ENCODE peak calls at places on chromosomes 2 and 18, in six cellular contexts. M, T, D, R, Q and V are unnamed samples.

GRCh38 chr18:59665057-59666007 is 31.9 kb downstream of the CCBE1 start:
- DNase-seq in M (peak), T (peak), D (no peak), R (no peak), Q (no peak), V (no peak)

GRCh38 chr2:68031546-68032160 is 31.2 kb downstream of the C1D start:
- DNase-seq in M (peak), T (peak), D (peak), R (no peak), Q (no peak), V (peak)

GRCh38 chr2:42142476-42143184 is 26.5 kb upstream of the EML4 start:
- DNase-seq in M (peak), T (peak), D (no peak), R (no peak), Q (no peak), V (no peak)

GRCh38 chr2:85593023-85593422 is 2.5 kb upstream of the RNF181 start:
- DNase-seq in M (no peak), T (no peak), D (peak), R (no peak), Q (no peak), V (no peak)

GRCh38 chr18:31203086-31203793 is 40.6 kb upstream of the DSC1 start:
- DNase-seq in M (no peak), T (peak), D (peak), R (no peak), Q (no peak), V (no peak)

GRCh38 chr2:20129320-20130274 is 78.2 kb upstream of the LAPTM4A start:
- DNase-seq in M (no peak), T (no peak), D (no peak), R (no peak), Q (no peak), V (no peak)

GRCh38 chr2:172813314-172813888 is 77.8 kb downstream of the RAPGEF4 start:
- DNase-seq in M (peak), T (peak), D (peak), R (no peak), Q (no peak), V (no peak)

GRCh38 chr2:71531522-71532047 is 78.2 kb downstream of the DYSF start:
- DNase-seq in M (peak), T (peak), D (peak), R (peak), Q (no peak), V (no peak)

GRCh38 chr18:22816266-22817176 is 116.6 kb upstream of the RBBP8 start:
- DNase-seq in M (no peak), T (no peak), D (no peak), R (no peak), Q (no peak), V (no peak)

GRCh38 chr2:70873541-70873940 is 37.9 kb upstream of the CD207 start:
- DNase-seq in M (no peak), T (no peak), D (no peak), R (no peak), Q (no peak), V (no peak)

GRCh38 chr2:96142217-96143113 is 2.8 kb downstream of the DUSP2 start:
- DNase-seq in M (no peak), T (no peak), D (no peak), R (peak), Q (peak), V (no peak)

GRCh38 chr2:7013761-7014160 is 96.5 kb downstream of the RNF144A start:
- DNase-seq in M (no peak), T (no peak), D (no peak), R (no peak), Q (no peak), V (no peak)

GRCh38 chr18:50878345-50879301 is at the start of gene ME2:
- DNase-seq in M (peak), T (peak), D (peak), R (peak), Q (peak), V (peak)
- H3K4ac ChIP-seq in M (peak), T (peak), D (no peak), R (no peak), Q (no peak), V (no peak)

GRCh38 chr18:46386788-46387187 is 270.2 kb downstream of the LOXHD1 start:
- DNase-seq in M (no peak), T (no peak), D (no peak), R (no peak), Q (no peak), V (no peak)
- H2AFZ ChIP-seq in M (no peak), T (no peak), D (no peak), R (no peak), Q (no peak), V (no peak)

GRCh38 chr18:6542296-6542695 is 127.6 kb upstream of the L3MBTL4 start:
- DNase-seq in M (no peak), T (no peak), D (no peak), R (no peak), Q (no peak), V (no peak)
- H3K4ac ChIP-seq in M (no peak), T (no peak), D (no peak), R (no peak), Q (no peak), V (no peak)

DNA sequence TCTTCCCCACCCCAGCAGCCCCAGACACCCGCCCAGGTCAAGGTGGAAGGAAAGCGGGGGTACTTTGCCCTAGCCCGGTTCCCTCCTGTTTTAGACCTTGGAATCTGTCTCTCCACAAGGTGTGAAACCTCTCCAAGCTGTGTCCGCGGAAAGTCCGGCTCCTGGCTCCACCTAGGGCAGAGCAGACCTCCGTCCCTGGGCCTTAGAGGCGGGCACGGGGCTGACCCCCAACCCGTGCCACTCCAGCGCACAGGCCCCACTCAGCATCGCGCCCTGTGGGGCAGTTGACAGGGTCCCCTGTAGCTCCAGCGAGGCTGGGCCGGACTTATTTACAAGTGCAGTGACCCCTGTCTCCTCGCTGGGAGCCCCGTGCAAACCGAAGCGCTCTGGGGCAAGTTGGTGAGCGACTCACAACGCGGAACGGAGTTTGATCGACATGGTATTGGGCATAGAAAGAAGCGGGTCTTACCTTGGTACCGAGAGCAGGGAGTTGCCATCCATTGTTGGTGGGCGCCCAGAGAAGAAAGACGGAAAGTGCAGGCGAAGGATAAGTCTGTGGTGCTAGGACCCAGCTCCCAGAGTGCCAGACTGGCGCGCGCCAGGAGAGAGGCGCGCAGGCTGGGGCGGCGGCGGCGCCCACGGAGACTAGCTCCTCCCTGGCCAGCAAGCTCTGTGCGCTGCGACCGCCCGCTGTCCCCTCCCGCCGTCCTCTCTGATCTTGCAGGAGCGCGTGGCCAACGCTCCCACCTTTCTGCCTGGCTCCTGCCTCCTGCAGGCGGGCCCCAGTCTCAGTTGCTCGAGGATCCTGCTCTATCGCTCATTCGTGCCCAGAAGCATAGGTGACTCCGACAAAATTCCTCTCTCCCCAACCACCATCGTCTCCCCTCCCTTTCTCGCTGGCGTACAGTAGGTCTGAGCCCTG is at the start of gene SPHKAP:
- DNase-seq in M (no peak), T (no peak), D (no peak), R (peak), Q (peak), V (peak)
- H2AFZ ChIP-seq in M (no peak), T (no peak), D (peak), R (no peak), Q (peak), V (no peak)

DNA sequence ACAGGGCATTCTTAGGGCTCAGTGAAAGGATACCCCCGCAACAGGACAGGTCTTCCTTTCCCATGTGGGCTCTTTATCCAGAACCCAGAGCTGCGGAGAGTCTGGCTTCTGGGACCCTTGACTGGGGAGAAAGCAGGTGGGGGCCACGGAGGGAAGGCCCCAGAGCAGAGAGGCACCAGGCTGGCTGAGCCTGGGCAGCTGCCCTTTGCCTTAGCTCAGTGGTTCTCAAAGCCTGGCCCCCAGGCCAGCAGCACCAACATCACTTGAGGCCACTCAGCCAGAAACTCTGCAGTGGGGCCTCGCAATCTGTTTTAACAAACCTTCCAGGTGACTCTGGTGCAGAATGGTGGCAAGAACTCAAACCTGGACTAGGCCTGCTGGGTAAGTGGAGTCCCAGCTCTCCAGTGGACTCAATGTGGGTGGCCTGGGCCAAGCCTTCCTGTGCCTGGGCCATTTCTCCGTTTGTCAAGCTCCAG is 1.6 kb upstream of the TMEM37 start:
- DNase-seq in M (no peak), T (no peak), D (no peak), R (peak), Q (no peak), V (no peak)
- H3K4ac ChIP-seq in M (no peak), T (peak), D (no peak), R (no peak), Q (no peak), V (no peak)

GRCh38 chr2:113283704-113284284 is 5.1 kb upstream of the PAX8 start:
- DNase-seq in M (peak), T (peak), D (peak), R (peak), Q (no peak), V (no peak)
- H2AFZ ChIP-seq in M (peak), T (no peak), D (no peak), R (no peak), Q (no peak), V (peak)

GRCh38 chr18:21743166-21743831 is 2.7 kb downstream of the MIB1 start:
- DNase-seq in M (no peak), T (no peak), D (no peak), R (no peak), Q (no peak), V (no peak)

GRCh38 chr18:21740724-21741510 is at the start of gene MIB1:
- DNase-seq in M (peak), T (peak), D (peak), R (no peak), Q (peak), V (peak)

GRCh38 chr18:21742323-21742687 is 1.7 kb downstream of the MIB1 start:
- DNase-seq in M (peak), T (peak), D (no peak), R (no peak), Q (no peak), V (no peak)

GRCh38 chr18:21740474-21740723 is 193 bp upstream of the MIB1 start:
- DNase-seq in M (peak), T (no peak), D (no peak), R (peak), Q (no peak), V (no peak)

GRCh38 chr18:21741511-21742322 is 1.1 kb downstream of the MIB1 start:
- DNase-seq in M (peak), T (peak), D (peak), R (peak), Q (peak), V (peak)
- H3K4ac ChIP-seq in M (peak), T (peak), D (peak), R (no peak), Q (peak), V (no peak)